ENCODE peak calls at places on chromosome 9, in seven cellular contexts. Q, K, W, H, L, E and G are unnamed samples.

GRCh38 chr9:7315116-7315515 is 484.5 kb downstream of the DMAC1 start:
- DNase-seq in W (no peak), K (no peak), L (no peak), E (no peak), H (no peak), Q (no peak), G (no peak)

GRCh38 chr9:92181296-92181695 is 66.1 kb upstream of the SPTLC1 start:
- DNase-seq in W (no peak), H (no peak), L (no peak), E (no peak), K (no peak), Q (no peak), G (no peak)

GRCh38 chr9:1913931-1914330 is 101.2 kb upstream of the SMARCA2 start:
- DNase-seq in E (no peak), L (no peak), Q (no peak), H (no peak), K (no peak), W (no peak), G (no peak)

GRCh38 chr9:3968891-3969290 is 331.0 kb downstream of the GLIS3 start:
- DNase-seq in W (peak; percentile 92), L (peak; percentile 58), Q (no peak), E (no peak), H (no peak), K (no peak), G (peak; percentile 92)

GRCh38 chr9:105355810-105356209 is 92.0 kb upstream of the FSD1L start:
- DNase-seq in H (peak; percentile 22), K (no peak), Q (peak; percentile 19), E (peak; percentile 67), W (peak; percentile 12), L (peak; percentile 47), G (peak; percentile 38)

GRCh38 chr9:107108367-107108766 is 174.7 kb upstream of the RAD23B start:
- DNase-seq in L (no peak), W (no peak), K (no peak), E (no peak), H (no peak), Q (peak; percentile 10), G (no peak)

GRCh38 chr9:7341571-7341970 is 458.0 kb downstream of the DMAC1 start:
- DNase-seq in H (no peak), E (no peak), Q (no peak), K (no peak), L (no peak), W (no peak), G (no peak)

GRCh38 chr9:36764364-36765076 is 191.8 kb downstream of the MELK start:
- DNase-seq in H (peak; percentile 69), W (no peak), K (peak; percentile 20), Q (no peak), L (no peak), E (no peak), G (no peak)

GRCh38 chr9:128099932-128100491 is 27.5 kb downstream of the PTGES2 start:
- DNase-seq in K (no peak), L (no peak), Q (no peak), E (no peak), W (no peak), H (no peak), G (no peak)

GRCh38 chr9:28542928-28543327 is 969.6 kb upstream of the C9orf72 start:
- DNase-seq in W (no peak), K (no peak), L (no peak), E (no peak), Q (no peak), H (no peak), G (no peak)

GRCh38 chr9:93260290-93261066 is 76.5 kb downstream of the WNK2 start:
- DNase-seq in Q (no peak), K (no peak), H (no peak), L (no peak), E (no peak), W (no peak), G (no peak)

GRCh38 chr9:135500525-135501260 is at the start of gene MRPS2:
- DNase-seq in H (peak; percentile 89), L (peak; percentile 81), W (peak; percentile 83), E (peak; percentile 87), K (peak; percentile 95), Q (peak; percentile 90), G (peak; percentile 89)

GRCh38 chr9:107340920-107341632 is 58.0 kb downstream of the RAD23B start:
- DNase-seq in K (peak; percentile 86), E (peak; percentile 90), H (peak; percentile 78), Q (peak; percentile 82), L (peak; percentile 60), W (peak; percentile 68), G (peak; percentile 76)

GRCh38 chr9:107019216-107019615 is 156.2 kb downstream of the ZNF462 start:
- DNase-seq in L (peak; percentile 64), W (peak; percentile 89), H (no peak), E (no peak), Q (no peak), K (no peak), G (peak; percentile 75)

GRCh38 chr9:108477538-108478006 is 378.2 kb downstream of the ACTL7B start:
- DNase-seq in K (no peak), W (peak; percentile 69), H (no peak), Q (no peak), L (peak; percentile 87), E (peak; percentile 90), G (peak; percentile 58)

GRCh38 chr9:126974604-126975003 is 60.0 kb downstream of the RALGPS1 start:
- DNase-seq in L (no peak), Q (no peak), K (no peak), E (no peak), H (no peak), W (no peak), G (no peak)

GRCh38 chr9:69900406-69900805 is 79.8 kb downstream of the CFAP95 start:
- DNase-seq in W (peak; percentile 81), Q (no peak), E (no peak), K (no peak), H (no peak), L (peak; percentile 56), G (peak; percentile 46)

GRCh38 chr9:109440797-109441287 is 57.3 kb downstream of the PTPN3 start:
- DNase-seq in W (peak; percentile 84), E (peak; percentile 63), L (peak; percentile 90), H (peak; percentile 54), K (peak; percentile 93), Q (peak; percentile 81), G (peak; percentile 88)

GRCh38 chr9:95143591-95144561 is 173.6 kb downstream of the FANCC start:
- DNase-seq in W (no peak), E (peak; percentile 73), Q (no peak), K (no peak), H (no peak), L (peak; percentile 86), G (no peak)

GRCh38 chr9:75788006-75788634 is 102.4 kb upstream of the PCSK5 start:
- DNase-seq in Q (no peak), E (no peak), K (no peak), H (no peak), W (peak; percentile 2), L (no peak), G (no peak)

GRCh38 chr9:126677188-126678084 is 63.7 kb downstream of the LMX1B start:
- DNase-seq in L (no peak), H (no peak), Q (no peak), W (no peak), E (no peak), K (no peak), G (no peak)